ENCODE peak calls at places on chromosomes 4 and X, in ten cellular contexts. One of them, this sample, is unnamed.

GRCh38 chrX:40867352-40867751 is 132.0 kb upstream of the MED14 start:
- DNase-seq in activated effector memory CD4-positive, alpha-beta T cell treated with Interleukin-2 at 50 U/mL for 16 hours: no peak
- DNase-seq in KG1: no peak
- DNase-seq in CD8-positive, alpha-beta memory T cell: no peak
- DNase-seq in CD4-positive, alpha-beta memory T cell: no peak
- DNase-seq in spleen: no peak
- DNase-seq in B cell: no peak
- DNase-seq in activated CD8-positive, alpha-beta memory T cell treated with anti-CD3 and anti-CD28 coated beads, Interleukin-2, amount 50 U/mL, for 48 hours: no peak
- DNase-seq in hepatocyte: peak
- DNase-seq in H7: no peak
- DNase-seq in this sample: no peak

GRCh38 chr4:78902313-78902712 is 36.9 kb downstream of the PAQR3 start:
- DNase-seq in activated effector memory CD4-positive, alpha-beta T cell treated with Interleukin-2 at 50 U/mL for 16 hours: no peak
- DNase-seq in KG1: no peak
- DNase-seq in CD8-positive, alpha-beta memory T cell: no peak
- DNase-seq in CD4-positive, alpha-beta memory T cell: no peak
- DNase-seq in spleen: no peak
- DNase-seq in B cell: no peak
- DNase-seq in activated CD8-positive, alpha-beta memory T cell treated with anti-CD3 and anti-CD28 coated beads, Interleukin-2, amount 50 U/mL, for 48 hours: no peak
- DNase-seq in hepatocyte: peak
- DNase-seq in H7: no peak
- DNase-seq in this sample: no peak

GRCh38 chrX:140360924-140361323 is 143.9 kb downstream of the SOX3 start:
- DNase-seq in activated effector memory CD4-positive, alpha-beta T cell treated with Interleukin-2 at 50 U/mL for 16 hours: no peak
- DNase-seq in KG1: no peak
- DNase-seq in CD8-positive, alpha-beta memory T cell: no peak
- DNase-seq in CD4-positive, alpha-beta memory T cell: no peak
- DNase-seq in spleen: no peak
- DNase-seq in B cell: no peak
- DNase-seq in activated CD8-positive, alpha-beta memory T cell treated with anti-CD3 and anti-CD28 coated beads, Interleukin-2, amount 50 U/mL, for 48 hours: no peak
- DNase-seq in hepatocyte: no peak
- DNase-seq in H7: peak
- DNase-seq in this sample: no peak

GRCh38 chr4:102466298-102466697 is 34.9 kb upstream of the NFKB1 start:
- DNase-seq in activated effector memory CD4-positive, alpha-beta T cell treated with Interleukin-2 at 50 U/mL for 16 hours: no peak
- DNase-seq in KG1: no peak
- DNase-seq in CD8-positive, alpha-beta memory T cell: no peak
- DNase-seq in CD4-positive, alpha-beta memory T cell: no peak
- DNase-seq in spleen: no peak
- DNase-seq in B cell: no peak
- DNase-seq in activated CD8-positive, alpha-beta memory T cell treated with anti-CD3 and anti-CD28 coated beads, Interleukin-2, amount 50 U/mL, for 48 hours: no peak
- DNase-seq in hepatocyte: no peak
- DNase-seq in H7: no peak
- DNase-seq in this sample: no peak

GRCh38 chr4:1621996-1622637 is 62.0 kb downstream of the FAM53A start:
- DNase-seq in activated effector memory CD4-positive, alpha-beta T cell treated with Interleukin-2 at 50 U/mL for 16 hours: no peak
- DNase-seq in KG1: no peak
- DNase-seq in CD8-positive, alpha-beta memory T cell: no peak
- DNase-seq in CD4-positive, alpha-beta memory T cell: no peak
- DNase-seq in spleen: peak
- DNase-seq in B cell: no peak
- DNase-seq in activated CD8-positive, alpha-beta memory T cell treated with anti-CD3 and anti-CD28 coated beads, Interleukin-2, amount 50 U/mL, for 48 hours: no peak
- DNase-seq in hepatocyte: no peak
- DNase-seq in H7: no peak
- DNase-seq in this sample: no peak

GRCh38 chrX:134181261-134181660 is 55.7 kb upstream of the CCDC160 start:
- DNase-seq in activated effector memory CD4-positive, alpha-beta T cell treated with Interleukin-2 at 50 U/mL for 16 hours: no peak
- DNase-seq in KG1: no peak
- DNase-seq in CD8-positive, alpha-beta memory T cell: no peak
- DNase-seq in CD4-positive, alpha-beta memory T cell: no peak
- DNase-seq in spleen: no peak
- DNase-seq in B cell: no peak
- DNase-seq in activated CD8-positive, alpha-beta memory T cell treated with anti-CD3 and anti-CD28 coated beads, Interleukin-2, amount 50 U/mL, for 48 hours: no peak
- DNase-seq in hepatocyte: no peak
- DNase-seq in H7: peak
- DNase-seq in this sample: no peak

GRCh38 chrX:148380614-148381561 is 119.5 kb upstream of the AFF2 start:
- DNase-seq in activated effector memory CD4-positive, alpha-beta T cell treated with Interleukin-2 at 50 U/mL for 16 hours: peak
- DNase-seq in KG1: peak
- DNase-seq in CD8-positive, alpha-beta memory T cell: peak
- DNase-seq in CD4-positive, alpha-beta memory T cell: peak
- DNase-seq in spleen: no peak
- DNase-seq in B cell: peak
- DNase-seq in activated CD8-positive, alpha-beta memory T cell treated with anti-CD3 and anti-CD28 coated beads, Interleukin-2, amount 50 U/mL, for 48 hours: no peak
- DNase-seq in hepatocyte: peak
- DNase-seq in H7: no peak
- DNase-seq in this sample: no peak

GRCh38 chrX:41558531-41558930 is 111.4 kb downstream of the NYX start:
- DNase-seq in activated effector memory CD4-positive, alpha-beta T cell treated with Interleukin-2 at 50 U/mL for 16 hours: no peak
- DNase-seq in KG1: no peak
- DNase-seq in CD8-positive, alpha-beta memory T cell: peak
- DNase-seq in CD4-positive, alpha-beta memory T cell: peak
- DNase-seq in spleen: no peak
- DNase-seq in B cell: peak
- DNase-seq in activated CD8-positive, alpha-beta memory T cell treated with anti-CD3 and anti-CD28 coated beads, Interleukin-2, amount 50 U/mL, for 48 hours: no peak
- DNase-seq in hepatocyte: no peak
- DNase-seq in H7: peak
- DNase-seq in this sample: no peak

GRCh38 chr4:185721949-185722316 is 90.1 kb downstream of the SORBS2 start:
- DNase-seq in activated effector memory CD4-positive, alpha-beta T cell treated with Interleukin-2 at 50 U/mL for 16 hours: no peak
- DNase-seq in KG1: no peak
- DNase-seq in CD8-positive, alpha-beta memory T cell: no peak
- DNase-seq in CD4-positive, alpha-beta memory T cell: no peak
- DNase-seq in spleen: no peak
- DNase-seq in B cell: no peak
- DNase-seq in activated CD8-positive, alpha-beta memory T cell treated with anti-CD3 and anti-CD28 coated beads, Interleukin-2, amount 50 U/mL, for 48 hours: no peak
- DNase-seq in hepatocyte: no peak
- DNase-seq in H7: no peak
- DNase-seq in this sample: no peak

GRCh38 chr4:7655549-7656243 is 221.0 kb upstream of the PSAPL1 start:
- DNase-seq in activated effector memory CD4-positive, alpha-beta T cell treated with Interleukin-2 at 50 U/mL for 16 hours: no peak
- DNase-seq in KG1: no peak
- DNase-seq in CD8-positive, alpha-beta memory T cell: no peak
- DNase-seq in CD4-positive, alpha-beta memory T cell: no peak
- DNase-seq in spleen: peak
- DNase-seq in B cell: no peak
- DNase-seq in activated CD8-positive, alpha-beta memory T cell treated with anti-CD3 and anti-CD28 coated beads, Interleukin-2, amount 50 U/mL, for 48 hours: no peak
- DNase-seq in hepatocyte: peak
- DNase-seq in H7: peak
- DNase-seq in this sample: peak

GRCh38 chr4:3291411-3291968 is 1.3 kb upstream of the RGS12 start:
- DNase-seq in activated effector memory CD4-positive, alpha-beta T cell treated with Interleukin-2 at 50 U/mL for 16 hours: no peak
- DNase-seq in KG1: no peak
- DNase-seq in CD8-positive, alpha-beta memory T cell: no peak
- DNase-seq in CD4-positive, alpha-beta memory T cell: no peak
- DNase-seq in spleen: no peak
- DNase-seq in B cell: no peak
- DNase-seq in activated CD8-positive, alpha-beta memory T cell treated with anti-CD3 and anti-CD28 coated beads, Interleukin-2, amount 50 U/mL, for 48 hours: no peak
- DNase-seq in hepatocyte: peak
- DNase-seq in H7: peak
- DNase-seq in this sample: no peak

GRCh38 chr4:122836941-122837340 is 10.3 kb downstream of the FGF2 start:
- DNase-seq in activated effector memory CD4-positive, alpha-beta T cell treated with Interleukin-2 at 50 U/mL for 16 hours: no peak
- DNase-seq in KG1: no peak
- DNase-seq in CD8-positive, alpha-beta memory T cell: no peak
- DNase-seq in CD4-positive, alpha-beta memory T cell: no peak
- DNase-seq in spleen: no peak
- DNase-seq in B cell: no peak
- DNase-seq in activated CD8-positive, alpha-beta memory T cell treated with anti-CD3 and anti-CD28 coated beads, Interleukin-2, amount 50 U/mL, for 48 hours: no peak
- DNase-seq in hepatocyte: no peak
- DNase-seq in H7: no peak
- DNase-seq in this sample: no peak

GRCh38 chr4:25925486-25926201 is 11.6 kb downstream of the SMIM20 start:
- DNase-seq in activated effector memory CD4-positive, alpha-beta T cell treated with Interleukin-2 at 50 U/mL for 16 hours: no peak
- DNase-seq in KG1: no peak
- DNase-seq in CD8-positive, alpha-beta memory T cell: no peak
- DNase-seq in CD4-positive, alpha-beta memory T cell: no peak
- DNase-seq in spleen: no peak
- DNase-seq in B cell: peak
- DNase-seq in activated CD8-positive, alpha-beta memory T cell treated with anti-CD3 and anti-CD28 coated beads, Interleukin-2, amount 50 U/mL, for 48 hours: no peak
- DNase-seq in hepatocyte: peak
- DNase-seq in H7: peak
- DNase-seq in this sample: peak

GRCh38 chrX:45322382-45322781 is 121.7 kb upstream of the DIPK2B start:
- DNase-seq in activated effector memory CD4-positive, alpha-beta T cell treated with Interleukin-2 at 50 U/mL for 16 hours: no peak
- DNase-seq in KG1: no peak
- DNase-seq in CD8-positive, alpha-beta memory T cell: no peak
- DNase-seq in CD4-positive, alpha-beta memory T cell: no peak
- DNase-seq in spleen: no peak
- DNase-seq in B cell: peak
- DNase-seq in activated CD8-positive, alpha-beta memory T cell treated with anti-CD3 and anti-CD28 coated beads, Interleukin-2, amount 50 U/mL, for 48 hours: no peak
- DNase-seq in hepatocyte: peak
- DNase-seq in H7: peak
- DNase-seq in this sample: no peak

GRCh38 chrX:66638591-66639500 is at the start of gene EDA2R:
- DNase-seq in activated effector memory CD4-positive, alpha-beta T cell treated with Interleukin-2 at 50 U/mL for 16 hours: peak
- DNase-seq in KG1: no peak
- DNase-seq in CD8-positive, alpha-beta memory T cell: no peak
- DNase-seq in CD4-positive, alpha-beta memory T cell: peak
- DNase-seq in spleen: peak
- DNase-seq in B cell: peak
- DNase-seq in activated CD8-positive, alpha-beta memory T cell treated with anti-CD3 and anti-CD28 coated beads, Interleukin-2, amount 50 U/mL, for 48 hours: peak
- DNase-seq in hepatocyte: peak
- DNase-seq in H7: peak
- DNase-seq in this sample: no peak

GRCh38 chr4:160414516-160414915 is 1311.6 kb downstream of the RAPGEF2 start:
- DNase-seq in activated effector memory CD4-positive, alpha-beta T cell treated with Interleukin-2 at 50 U/mL for 16 hours: no peak
- DNase-seq in KG1: no peak
- DNase-seq in CD8-positive, alpha-beta memory T cell: no peak
- DNase-seq in CD4-positive, alpha-beta memory T cell: no peak
- DNase-seq in spleen: no peak
- DNase-seq in B cell: no peak
- DNase-seq in activated CD8-positive, alpha-beta memory T cell treated with anti-CD3 and anti-CD28 coated beads, Interleukin-2, amount 50 U/mL, for 48 hours: no peak
- DNase-seq in hepatocyte: no peak
- DNase-seq in H7: no peak
- DNase-seq in this sample: no peak